ENCODE peak calls at places on chromosome 17, in nine cellular contexts. X is PC-3, R is GM23338, C is GM23248, S is MM.1S, W is HCT116, L is neural progenitor cell, O is SK-N-SH, Z is OCI-LY7. Y is an unnamed sample.
A peak's percentile ranks its signal among the peaks of the same experiment; 100 is the strongest.

GRCh38 chr17:35889241-35889640 is 9.1 kb upstream of the CCL5 start:
- DNase-seq in X (no peak), R (no peak), C (no peak), S (no peak), W (no peak), L (no peak), O (no peak), Z (no peak), Y (no peak)

GRCh38 chr17:9842057-9842758 is 16.5 kb downstream of the GLP2R start:
- DNase-seq in X (peak; percentile 62), R (no peak), C (peak; percentile 62), S (no peak), W (no peak), L (no peak), O (no peak), Z (no peak), Y (peak; percentile 49)

GRCh38 chr17:31511176-31511540 is 119.7 kb downstream of the RAB11FIP4 start:
- DNase-seq in X (no peak), R (no peak), C (no peak), S (no peak), W (no peak), L (no peak), O (no peak), Z (no peak), Y (no peak)

GRCh38 chr17:15279011-15279477 is 13.9 kb upstream of the PMP22 start:
- DNase-seq in X (peak; percentile 99), R (no peak), C (peak; percentile 97), S (no peak), W (no peak), L (no peak), O (no peak), Z (no peak), Y (peak; percentile 55)

GRCh38 chr17:602436-602835 is 112.2 kb downstream of the VPS53 start:
- DNase-seq in X (no peak), R (no peak), C (peak; percentile 35), S (no peak), W (no peak), L (no peak), O (no peak), Z (no peak), Y (peak; percentile 51)

GRCh38 chr17:73415782-73416181 is 104.0 kb upstream of the CDC42EP4 start:
- DNase-seq in X (no peak), R (no peak), C (no peak), S (no peak), W (no peak), L (no peak), O (no peak), Z (no peak), Y (no peak)

GRCh38 chr17:75795820-75796607 is 11.4 kb downstream of the UNK start:
- DNase-seq in X (no peak), R (no peak), C (no peak), S (no peak), W (no peak), L (no peak), O (no peak), Z (no peak), Y (no peak)

GRCh38 chr17:73099504-73099903 is 7.0 kb upstream of the SLC39A11 start:
- DNase-seq in X (no peak), R (no peak), C (no peak), S (no peak), W (no peak), L (no peak), O (no peak), Z (no peak), Y (no peak)

GRCh38 chr17:81429353-81429774 is 34.1 kb downstream of the BAHCC1 start:
- DNase-seq in X (peak; percentile 81), R (no peak), C (peak; percentile 86), S (no peak), W (no peak), L (no peak), O (peak; percentile 97), Z (no peak), Y (peak; percentile 81)

GRCh38 chr17:66235377-66235994 is 6.3 kb upstream of the APOH start:
- DNase-seq in X (no peak), R (no peak), C (no peak), S (no peak), W (no peak), L (no peak), O (no peak), Z (no peak), Y (no peak)

GRCh38 chr17:57311281-57312216 is 55.2 kb downstream of the MSI2 start:
- DNase-seq in X (no peak), R (no peak), C (no peak), S (no peak), W (no peak), L (no peak), O (no peak), Z (no peak), Y (no peak)

GRCh38 chr17:76385892-76386786 is 1.7 kb downstream of the SPHK1 start:
- DNase-seq in X (peak; percentile 88), R (peak; percentile 93), C (peak; percentile 92), S (peak; percentile 86), W (peak; percentile 68), L (peak; percentile 84), O (peak; percentile 96), Z (peak; percentile 89), Y (peak; percentile 82)

GRCh38 chr17:54992797-54993639 is 24.5 kb downstream of the STXBP4 start:
- DNase-seq in X (peak; percentile 82), R (peak; percentile 86), C (peak; percentile 69), S (peak; percentile 64), W (peak; percentile 53), L (peak; percentile 63), O (peak; percentile 59), Z (peak; percentile 75), Y (peak; percentile 75)

GRCh38 chr17:64411999-64412771 is 21.5 kb upstream of the PECAM1 start:
- DNase-seq in X (no peak), R (peak; percentile 86), C (peak; percentile 39), S (no peak), W (no peak), L (peak; percentile 87), O (no peak), Z (peak; percentile 92), Y (peak; percentile 52)

GRCh38 chr17:51435641-51436091 is 175.3 kb downstream of the UTP18 start:
- DNase-seq in X (peak; percentile 70), R (peak; percentile 79), C (peak; percentile 24), S (no peak), W (peak; percentile 85), L (peak; percentile 78), O (peak; percentile 66), Z (peak; percentile 47), Y (peak; percentile 84)

DNA sequence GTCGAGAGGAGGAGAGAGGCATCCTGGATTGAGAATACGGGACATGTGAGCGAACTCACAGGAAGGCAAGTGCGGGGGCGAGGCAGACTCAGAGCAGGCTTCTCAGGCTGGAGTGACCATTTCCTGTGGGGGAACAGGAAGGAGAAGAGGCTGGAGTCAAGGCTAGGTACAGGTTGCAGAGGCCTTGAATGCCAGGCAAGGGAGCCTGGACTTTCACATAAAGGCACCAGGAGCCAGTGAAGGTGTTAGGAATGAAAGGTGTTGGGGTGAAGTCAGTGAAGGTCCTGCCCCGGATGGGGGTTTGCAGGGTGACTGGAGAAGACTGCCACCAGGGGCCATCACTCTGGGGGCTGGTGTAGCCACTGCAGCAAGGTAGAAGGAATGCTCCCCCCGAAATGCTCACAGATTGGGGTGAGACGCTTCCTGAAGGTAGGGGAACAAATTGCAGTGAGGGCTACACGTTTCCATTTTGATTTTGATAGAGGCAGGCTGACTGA is 5.3 kb upstream of the GPRC5C start:
- DNase-seq in X (no peak), R (peak; percentile 36), C (peak; percentile 61), S (no peak), W (no peak), L (no peak), O (no peak), Z (no peak), Y (no peak)
- H2AFZ ChIP-seq in X (no peak overlapping the region), R (peak overlapping the region; percentile 18), C (peak overlapping the region; percentile 38), S (no peak overlapping the region), W (no peak overlapping the region), L (peak overlapping the region; percentile 20), O (no peak overlapping the region), Z (no peak overlapping the region), Y (no peak overlapping the region)

DNA sequence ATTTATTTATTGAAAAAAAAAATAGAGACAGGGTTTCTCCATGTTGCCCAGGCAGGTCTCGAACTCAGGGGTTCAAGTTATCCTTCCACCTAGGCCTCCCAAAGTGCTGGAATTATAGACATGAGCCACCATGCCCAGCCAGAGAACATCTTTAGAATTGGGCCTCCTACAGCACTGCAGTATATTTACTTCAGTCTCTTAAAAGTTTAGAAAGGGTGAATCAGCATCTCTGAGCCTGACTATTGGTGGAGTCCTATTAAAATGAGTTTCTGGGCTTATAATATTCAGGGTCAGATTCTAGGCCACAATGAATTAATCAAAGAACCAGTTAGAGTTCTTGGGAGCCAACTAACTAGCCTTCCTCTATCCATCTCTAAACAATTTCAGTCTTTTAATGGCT is 22.8 kb downstream of the TADA2A start:
- DNase-seq in X (no peak), R (no peak), C (peak; percentile 52), S (no peak), W (no peak), L (no peak), O (no peak), Z (no peak), Y (no peak)
- TF ChIP-seq EZH2phosphoT487 in X (no peak), R (no peak), C (no peak), S (no peak), W (no peak), L (no peak), O (no peak), Z (no peak), Y (no peak)

DNA sequence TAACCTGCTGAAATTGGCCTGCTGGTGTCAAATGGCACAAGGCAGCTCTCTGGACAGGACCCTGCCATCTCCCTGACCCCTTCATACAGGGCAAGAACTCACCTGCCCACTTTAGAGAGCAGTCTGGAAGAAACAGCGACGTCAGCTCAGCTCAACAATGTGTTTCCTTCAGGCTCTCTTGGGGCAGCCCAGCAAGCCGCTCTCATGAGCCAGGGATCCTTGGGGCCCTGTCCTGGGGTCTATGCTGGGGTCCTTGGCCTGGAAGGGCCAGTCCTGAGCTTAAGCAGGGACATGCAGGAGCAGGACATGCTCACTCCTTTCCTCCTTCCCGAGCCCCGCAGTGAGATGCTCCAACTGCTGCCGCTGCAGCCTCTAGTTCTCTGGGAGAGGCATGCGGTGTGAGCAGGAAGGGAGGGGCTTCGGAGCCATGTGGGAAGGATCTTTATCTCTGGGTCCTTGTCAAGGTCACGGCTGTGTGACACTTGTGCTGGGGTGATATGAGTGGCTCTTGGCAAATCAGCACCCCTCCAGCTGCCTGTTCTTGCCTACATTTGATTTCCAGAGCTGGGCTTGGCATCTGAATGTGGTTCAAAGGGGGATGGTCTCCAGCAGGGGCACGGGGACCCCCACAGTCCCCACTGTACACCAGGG is 3.4 kb downstream of the C1QTNF1 start:
- DNase-seq in X (no peak), R (no peak), C (peak; percentile 43), S (no peak), W (no peak), L (no peak), O (peak; percentile 90), Z (no peak), Y (peak; percentile 57)
- H2AFZ ChIP-seq in X (no peak overlapping the region), R (no peak overlapping the region), C (no peak overlapping the region), S (no peak overlapping the region), W (peak overlapping the region; percentile 33), L (no peak overlapping the region), O (peak overlapping the region; percentile 48), Z (no peak overlapping the region), Y (no peak overlapping the region)

DNA sequence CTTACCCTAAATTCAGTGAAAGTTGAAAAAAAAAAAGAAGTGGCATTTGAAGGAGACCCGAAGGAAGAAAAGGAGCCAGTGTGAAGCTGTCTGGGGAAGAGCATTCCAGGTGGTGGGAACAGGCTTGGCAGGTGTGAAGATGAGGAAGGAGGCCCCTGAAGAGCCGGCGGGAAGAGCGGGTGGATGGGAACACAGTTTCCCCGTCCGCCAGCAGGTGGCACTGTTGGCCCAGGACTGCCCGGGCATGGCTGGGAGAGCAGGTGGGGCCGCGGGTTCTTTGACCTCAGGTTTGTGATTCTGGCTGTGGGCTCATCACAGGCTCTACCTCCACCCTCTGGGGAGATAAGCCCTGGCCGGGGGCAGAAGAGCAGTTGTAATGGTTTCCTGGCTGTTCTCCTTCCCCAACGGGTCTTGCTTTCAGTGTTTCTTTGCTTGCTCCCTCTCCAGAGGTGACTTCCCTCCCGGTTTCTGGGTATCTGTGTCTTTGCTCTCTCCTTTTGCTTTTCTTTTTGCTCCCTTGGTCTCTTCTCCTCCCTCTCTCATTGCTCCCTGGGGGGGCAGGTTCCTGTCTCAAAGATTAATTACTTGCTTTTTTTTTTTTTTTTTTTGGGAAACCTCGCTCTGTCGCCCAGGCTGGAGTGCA is 32.3 kb downstream of the RAP1GAP2 start:
- DNase-seq in X (peak; percentile 72), R (peak; percentile 93), C (peak; percentile 61), S (peak; percentile 70), W (peak; percentile 43), L (peak; percentile 86), O (peak; percentile 94), Z (peak; percentile 87), Y (peak; percentile 85)
- TF ChIP-seq EZH2phosphoT487 in X (no peak), R (no peak), C (no peak), S (no peak), W (no peak), L (no peak), O (no peak), Z (no peak), Y (no peak)